ENCODE peak calls at places on chromosome 7, in seven cellular contexts. One of them, this sample, is unnamed.
A peak's percentile ranks its signal among the peaks of the same experiment; 100 is the strongest.

GRCh38 chr7:17121671-17122070 is 176.8 kb upstream of the AHR start:
- DNase-seq in left colon: no peak
- DNase-seq in activated naive CD8-positive, alpha-beta T cell treated with anti-CD3 and anti-CD28 coated beads, Interleukin-2, amount 50 U/mL, for 16 hours: no peak
- DNase-seq in NCI-H1436: no peak
- DNase-seq in dermis blood vessel endothelial cell: no peak
- DNase-seq in HFFc6: no peak
- DNase-seq in stimulated activated CD8-positive, alpha-beta memory T cell treated with anti-CD3 and anti-CD28 coated beads, Interleukin-12 subunit alpha, Interleukin-12 subunit beta, amount 100 ng/mL, for 1 hour: no peak
- DNase-seq in this sample: no peak

GRCh38 chr7:137626469-137627067 is 220.2 kb downstream of the DGKI start:
- DNase-seq in dermis blood vessel endothelial cell: peak; percentile 73
- DNase-seq in activated naive CD8-positive, alpha-beta T cell treated with anti-CD3 and anti-CD28 coated beads, Interleukin-2, amount 50 U/mL, for 16 hours: no peak
- DNase-seq in stimulated activated CD8-positive, alpha-beta memory T cell treated with anti-CD3 and anti-CD28 coated beads, Interleukin-12 subunit alpha, Interleukin-12 subunit beta, amount 100 ng/mL, for 1 hour: no peak
- DNase-seq in NCI-H1436: no peak
- DNase-seq in left colon: peak; percentile 25
- DNase-seq in HFFc6: peak; percentile 22
- DNase-seq in this sample: peak; percentile 58

GRCh38 chr7:19079066-19079465 is 38.4 kb downstream of the TWIST1 start:
- DNase-seq in activated naive CD8-positive, alpha-beta T cell treated with anti-CD3 and anti-CD28 coated beads, Interleukin-2, amount 50 U/mL, for 16 hours: no peak
- DNase-seq in dermis blood vessel endothelial cell: no peak
- DNase-seq in HFFc6: peak; percentile 34
- DNase-seq in NCI-H1436: no peak
- DNase-seq in stimulated activated CD8-positive, alpha-beta memory T cell treated with anti-CD3 and anti-CD28 coated beads, Interleukin-12 subunit alpha, Interleukin-12 subunit beta, amount 100 ng/mL, for 1 hour: no peak
- DNase-seq in left colon: no peak
- DNase-seq in this sample: peak; percentile 18

GRCh38 chr7:15801565-15801964 is 115.1 kb upstream of the MEOX2 start:
- DNase-seq in activated naive CD8-positive, alpha-beta T cell treated with anti-CD3 and anti-CD28 coated beads, Interleukin-2, amount 50 U/mL, for 16 hours: no peak
- DNase-seq in stimulated activated CD8-positive, alpha-beta memory T cell treated with anti-CD3 and anti-CD28 coated beads, Interleukin-12 subunit alpha, Interleukin-12 subunit beta, amount 100 ng/mL, for 1 hour: no peak
- DNase-seq in NCI-H1436: no peak
- DNase-seq in left colon: no peak
- DNase-seq in HFFc6: peak; percentile 47
- DNase-seq in dermis blood vessel endothelial cell: peak; percentile 90
- DNase-seq in this sample: peak; percentile 70

GRCh38 chr7:106561151-106561550 is 99.8 kb downstream of the CCDC71L start:
- DNase-seq in HFFc6: no peak
- DNase-seq in NCI-H1436: no peak
- DNase-seq in activated naive CD8-positive, alpha-beta T cell treated with anti-CD3 and anti-CD28 coated beads, Interleukin-2, amount 50 U/mL, for 16 hours: no peak
- DNase-seq in left colon: no peak
- DNase-seq in stimulated activated CD8-positive, alpha-beta memory T cell treated with anti-CD3 and anti-CD28 coated beads, Interleukin-12 subunit alpha, Interleukin-12 subunit beta, amount 100 ng/mL, for 1 hour: no peak
- DNase-seq in dermis blood vessel endothelial cell: no peak
- DNase-seq in this sample: no peak

GRCh38 chr7:134744569-134744968 is 34.9 kb upstream of the CALD1 start:
- DNase-seq in stimulated activated CD8-positive, alpha-beta memory T cell treated with anti-CD3 and anti-CD28 coated beads, Interleukin-12 subunit alpha, Interleukin-12 subunit beta, amount 100 ng/mL, for 1 hour: no peak
- DNase-seq in left colon: no peak
- DNase-seq in dermis blood vessel endothelial cell: no peak
- DNase-seq in HFFc6: no peak
- DNase-seq in NCI-H1436: no peak
- DNase-seq in activated naive CD8-positive, alpha-beta T cell treated with anti-CD3 and anti-CD28 coated beads, Interleukin-2, amount 50 U/mL, for 16 hours: no peak
- DNase-seq in this sample: no peak

GRCh38 chr7:26346611-26347200 is 55.0 kb downstream of the SNX10 start:
- DNase-seq in stimulated activated CD8-positive, alpha-beta memory T cell treated with anti-CD3 and anti-CD28 coated beads, Interleukin-12 subunit alpha, Interleukin-12 subunit beta, amount 100 ng/mL, for 1 hour: no peak
- DNase-seq in left colon: peak; percentile 47
- DNase-seq in NCI-H1436: no peak
- DNase-seq in activated naive CD8-positive, alpha-beta T cell treated with anti-CD3 and anti-CD28 coated beads, Interleukin-2, amount 50 U/mL, for 16 hours: no peak
- DNase-seq in dermis blood vessel endothelial cell: no peak
- DNase-seq in HFFc6: no peak
- DNase-seq in this sample: peak; percentile 12

GRCh38 chr7:3880221-3880935 is 579.3 kb downstream of the SDK1 start:
- DNase-seq in dermis blood vessel endothelial cell: no peak
- DNase-seq in left colon: no peak
- DNase-seq in activated naive CD8-positive, alpha-beta T cell treated with anti-CD3 and anti-CD28 coated beads, Interleukin-2, amount 50 U/mL, for 16 hours: no peak
- DNase-seq in HFFc6: no peak
- DNase-seq in NCI-H1436: no peak
- DNase-seq in stimulated activated CD8-positive, alpha-beta memory T cell treated with anti-CD3 and anti-CD28 coated beads, Interleukin-12 subunit alpha, Interleukin-12 subunit beta, amount 100 ng/mL, for 1 hour: no peak
- DNase-seq in this sample: no peak

GRCh38 chr7:84720456-84721097 is 466.3 kb downstream of the SEMA3D start:
- DNase-seq in HFFc6: no peak
- DNase-seq in NCI-H1436: no peak
- DNase-seq in dermis blood vessel endothelial cell: no peak
- DNase-seq in left colon: no peak
- DNase-seq in stimulated activated CD8-positive, alpha-beta memory T cell treated with anti-CD3 and anti-CD28 coated beads, Interleukin-12 subunit alpha, Interleukin-12 subunit beta, amount 100 ng/mL, for 1 hour: no peak
- DNase-seq in activated naive CD8-positive, alpha-beta T cell treated with anti-CD3 and anti-CD28 coated beads, Interleukin-2, amount 50 U/mL, for 16 hours: no peak
- DNase-seq in this sample: no peak

GRCh38 chr7:46616636-46617035 is 695.6 kb upstream of the IGFBP3 start:
- DNase-seq in dermis blood vessel endothelial cell: no peak
- DNase-seq in left colon: no peak
- DNase-seq in activated naive CD8-positive, alpha-beta T cell treated with anti-CD3 and anti-CD28 coated beads, Interleukin-2, amount 50 U/mL, for 16 hours: no peak
- DNase-seq in NCI-H1436: no peak
- DNase-seq in stimulated activated CD8-positive, alpha-beta memory T cell treated with anti-CD3 and anti-CD28 coated beads, Interleukin-12 subunit alpha, Interleukin-12 subunit beta, amount 100 ng/mL, for 1 hour: no peak
- DNase-seq in HFFc6: no peak
- DNase-seq in this sample: peak; percentile 42

GRCh38 chr7:54877683-54878082 is 118.7 kb upstream of the SEC61G start:
- DNase-seq in NCI-H1436: no peak
- DNase-seq in activated naive CD8-positive, alpha-beta T cell treated with anti-CD3 and anti-CD28 coated beads, Interleukin-2, amount 50 U/mL, for 16 hours: no peak
- DNase-seq in left colon: no peak
- DNase-seq in stimulated activated CD8-positive, alpha-beta memory T cell treated with anti-CD3 and anti-CD28 coated beads, Interleukin-12 subunit alpha, Interleukin-12 subunit beta, amount 100 ng/mL, for 1 hour: no peak
- DNase-seq in dermis blood vessel endothelial cell: no peak
- DNase-seq in HFFc6: peak; percentile 28
- DNase-seq in this sample: no peak

GRCh38 chr7:107387573-107388219 is 82.2 kb upstream of the GPR22 start:
- DNase-seq in NCI-H1436: no peak
- DNase-seq in activated naive CD8-positive, alpha-beta T cell treated with anti-CD3 and anti-CD28 coated beads, Interleukin-2, amount 50 U/mL, for 16 hours: no peak
- DNase-seq in left colon: no peak
- DNase-seq in HFFc6: peak; percentile 97
- DNase-seq in dermis blood vessel endothelial cell: peak; percentile 55
- DNase-seq in stimulated activated CD8-positive, alpha-beta memory T cell treated with anti-CD3 and anti-CD28 coated beads, Interleukin-12 subunit alpha, Interleukin-12 subunit beta, amount 100 ng/mL, for 1 hour: no peak
- DNase-seq in this sample: peak; percentile 69

GRCh38 chr7:42456267-42456666 is 219.3 kb upstream of the GLI3 start:
- DNase-seq in NCI-H1436: no peak
- DNase-seq in activated naive CD8-positive, alpha-beta T cell treated with anti-CD3 and anti-CD28 coated beads, Interleukin-2, amount 50 U/mL, for 16 hours: no peak
- DNase-seq in HFFc6: no peak
- DNase-seq in dermis blood vessel endothelial cell: no peak
- DNase-seq in left colon: no peak
- DNase-seq in stimulated activated CD8-positive, alpha-beta memory T cell treated with anti-CD3 and anti-CD28 coated beads, Interleukin-12 subunit alpha, Interleukin-12 subunit beta, amount 100 ng/mL, for 1 hour: no peak
- DNase-seq in this sample: no peak

GRCh38 chr7:116630357-116630756 is 41.6 kb upstream of the MET start:
- DNase-seq in NCI-H1436: no peak
- DNase-seq in dermis blood vessel endothelial cell: no peak
- DNase-seq in activated naive CD8-positive, alpha-beta T cell treated with anti-CD3 and anti-CD28 coated beads, Interleukin-2, amount 50 U/mL, for 16 hours: no peak
- DNase-seq in left colon: no peak
- DNase-seq in stimulated activated CD8-positive, alpha-beta memory T cell treated with anti-CD3 and anti-CD28 coated beads, Interleukin-12 subunit alpha, Interleukin-12 subunit beta, amount 100 ng/mL, for 1 hour: no peak
- DNase-seq in HFFc6: no peak
- DNase-seq in this sample: no peak

GRCh38 chr7:90222811-90223725 is 11.5 kb downstream of the STEAP2 start:
- DNase-seq in dermis blood vessel endothelial cell: no peak
- DNase-seq in activated naive CD8-positive, alpha-beta T cell treated with anti-CD3 and anti-CD28 coated beads, Interleukin-2, amount 50 U/mL, for 16 hours: no peak
- DNase-seq in stimulated activated CD8-positive, alpha-beta memory T cell treated with anti-CD3 and anti-CD28 coated beads, Interleukin-12 subunit alpha, Interleukin-12 subunit beta, amount 100 ng/mL, for 1 hour: no peak
- DNase-seq in NCI-H1436: no peak
- DNase-seq in HFFc6: no peak
- DNase-seq in left colon: no peak
- DNase-seq in this sample: no peak

This sample was measured in brain microvascular endothelial cell.